ENCODE peak calls at places on chromosomes 1 and 21, in five cellular contexts. R, A, X, W and Z are unnamed samples. For H4K20me1, the result is how much of the 10 kb centered on the place peaks cover.

GRCh38 chr1:234617135-234617985 is 7.4 kb upstream of the IRF2BP2 start:
- DNase-seq in R (peak), A (no peak), X (no peak), W (no peak), Z (no peak)

GRCh38 chr1:184614667-184615066 is 140.0 kb downstream of the EDEM3 start:
- DNase-seq in R (no peak), A (no peak), X (no peak), W (no peak), Z (no peak)

GRCh38 chr1:47722909-47723580 is 274.1 kb downstream of the TRABD2B start:
- DNase-seq in R (no peak), A (no peak), X (no peak), W (no peak), Z (no peak)

GRCh38 chr1:27318596-27318995 is 3.4 kb upstream of the TMEM222 start:
- DNase-seq in R (no peak), A (no peak), X (peak), W (no peak), Z (no peak)

GRCh38 chr21:40051801-40052200 is 184.6 kb downstream of the PCP4 start:
- DNase-seq in R (no peak), A (no peak), X (no peak), W (no peak), Z (no peak)

GRCh38 chr1:56910441-56910985 is 55.3 kb downstream of the C8B start:
- DNase-seq in R (no peak), A (no peak), X (no peak), W (no peak), Z (no peak)

GRCh38 chr21:46081022-46081861 is 16.7 kb upstream of the COL6A2 start:
- DNase-seq in R (no peak), A (no peak), X (no peak), W (peak), Z (no peak)

GRCh38 chr1:55685560-55685959 is 470.4 kb upstream of the USP24 start:
- DNase-seq in R (no peak), A (no peak), X (no peak), W (no peak), Z (no peak)

GRCh38 chr1:30264672-30265025 is 458.7 kb downstream of the MATN1 start:
- DNase-seq in R (no peak), A (no peak), X (no peak), W (no peak), Z (no peak)

GRCh38 chr1:8120693-8121260 is 94.7 kb upstream of the ERRFI1 start:
- DNase-seq in R (no peak), A (no peak), X (peak), W (no peak), Z (no peak)

GRCh38 chr1:17119076-17119743 is at the start of gene PADI2:
- DNase-seq in R (peak), A (peak), X (peak), W (peak), Z (peak)

GRCh38 chr1:73144321-73144720 is 862.0 kb upstream of the NEGR1 start:
- DNase-seq in R (no peak), A (no peak), X (no peak), W (no peak), Z (no peak)

GRCh38 chr1:64248065-64248464 is 44.6 kb downstream of the UBE2U start:
- DNase-seq in R (peak), A (no peak), X (no peak), W (no peak), Z (no peak)

GRCh38 chr1:5570931-5571330 is 421.3 kb downstream of the NPHP4 start:
- DNase-seq in R (no peak), A (no peak), X (no peak), W (no peak), Z (no peak)

GRCh38 chr1:44105810-44106209 is 12.8 kb upstream of the KLF17 start:
- DNase-seq in R (no peak), A (no peak), X (no peak), W (no peak), Z (no peak)

GRCh38 chr1:84117868-84118267 is 26.2 kb upstream of the PRKACB start:
- DNase-seq in R (peak), A (no peak), X (peak), W (no peak), Z (no peak)

GRCh38 chr1:92907949-92908684 is 53.1 kb downstream of the DIPK1A start:
- DNase-seq in R (no peak), A (no peak), X (peak), W (no peak), Z (no peak)

GRCh38 chr1:41611068-41611931 is 126.8 kb upstream of the EDN2 start:
- DNase-seq in R (no peak), A (no peak), X (no peak), W (no peak), Z (no peak)

GRCh38 chr1:15833069-15833679 is 14.3 kb upstream of the SPEN start:
- DNase-seq in R (peak), A (no peak), X (no peak), W (peak), Z (no peak)

GRCh38 chr1:15833842-15834405 is 13.6 kb upstream of the SPEN start:
- DNase-seq in R (no peak), A (no peak), X (no peak), W (no peak), Z (no peak)

GRCh38 chr1:15826810-15827507 is 19.5 kb upstream of the UQCRHL start:
- DNase-seq in R (no peak), A (no peak), X (no peak), W (no peak), Z (no peak)

GRCh38 chr1:15834406-15835204 is 12.9 kb upstream of the SPEN start:
- DNase-seq in R (peak), A (peak), X (peak), W (peak), Z (peak)

DNA sequence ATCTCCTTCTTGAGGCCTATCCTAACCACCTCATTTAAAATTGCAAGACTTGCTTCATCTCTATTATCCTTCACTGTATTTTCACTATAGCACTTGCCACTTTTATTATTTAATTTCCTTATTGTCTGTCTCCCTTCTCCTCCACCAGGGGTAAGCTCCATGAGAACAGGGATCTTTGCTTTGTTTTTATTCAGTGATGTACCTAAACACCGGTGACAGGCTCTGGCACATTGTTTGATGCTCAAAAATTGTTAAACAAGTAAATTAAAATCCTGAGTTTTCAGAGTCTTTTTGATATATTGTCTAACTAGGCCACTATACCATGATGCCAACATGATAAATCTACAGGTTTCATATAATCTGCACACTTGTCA is 17.2 kb upstream of the SPEN start:
- DNase-seq in R (peak), A (no peak), X (no peak), W (no peak), Z (peak)
- H3K27ac ChIP-seq in R (no peak), A (no peak), X (no peak), W (no peak), Z (no peak)

GRCh38 chr1:156658496-156658895 is 16.6 kb downstream of the BCAN start:
- DNase-seq in R (no peak), A (no peak), X (no peak), W (no peak), Z (no peak)
- H4K20me1 ChIP-seq in R (under half), A (under half), X (under half), W (under half), Z (under half)

GRCh38 chr1:245604979-245605378 is 450.2 kb downstream of the KIF26B start:
- DNase-seq in R (no peak), A (no peak), X (peak), W (no peak), Z (no peak)

GRCh38 chr1:245603311-245603865 is 448.6 kb downstream of the KIF26B start:
- DNase-seq in R (no peak), A (no peak), X (no peak), W (no peak), Z (no peak)

GRCh38 chr1:245600658-245601057 is 445.9 kb downstream of the KIF26B start:
- DNase-seq in R (no peak), A (no peak), X (no peak), W (no peak), Z (no peak)

GRCh38 chr1:245598524-245599310 is 443.9 kb downstream of the KIF26B start:
- DNase-seq in R (no peak), A (no peak), X (no peak), W (peak), Z (no peak)

DNA sequence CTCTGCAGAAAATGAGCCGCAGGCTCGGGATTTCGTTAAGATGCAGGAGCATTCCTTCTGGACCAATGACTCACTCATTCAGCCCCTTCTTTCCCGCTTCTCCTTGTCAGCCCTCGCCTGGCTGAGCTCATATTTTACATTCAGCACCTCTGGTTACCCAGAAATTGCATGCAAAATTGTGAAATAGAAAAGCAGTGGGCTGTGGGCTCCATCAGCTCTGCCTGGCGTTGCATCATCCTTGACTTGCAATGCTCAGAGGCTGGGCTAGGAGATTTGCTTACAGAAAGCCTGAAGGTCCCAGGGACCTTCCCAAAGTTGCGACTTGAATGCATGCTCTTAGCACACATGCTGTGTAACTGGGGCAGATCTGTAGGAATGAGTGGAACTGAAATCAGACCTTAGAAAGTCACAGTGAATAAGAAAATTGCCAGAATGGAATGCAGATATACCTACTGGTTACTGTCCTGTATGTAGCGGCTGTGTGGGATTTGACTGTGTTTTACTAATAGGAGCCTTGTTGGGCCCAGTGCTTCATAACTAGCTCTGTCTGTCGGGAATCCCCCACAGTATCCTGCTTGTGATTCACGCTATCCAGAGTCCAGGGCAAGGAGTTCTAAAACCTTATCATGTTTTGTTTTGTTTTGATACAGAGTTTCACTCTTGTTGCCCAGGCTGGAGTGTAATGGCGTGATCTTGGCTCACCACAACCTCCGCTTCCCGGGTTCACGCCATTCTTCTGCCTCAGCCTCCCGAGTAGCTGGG is 444.8 kb downstream of the KIF26B start:
- DNase-seq in R (no peak), A (no peak), X (peak), W (peak), Z (no peak)
- H3K27ac ChIP-seq in R (no peak), A (no peak), X (peak), W (no peak), Z (no peak)

GRCh38 chr21:42854246-42855010 is 24.9 kb downstream of the WDR4 start:
- DNase-seq in R (no peak), A (no peak), X (no peak), W (no peak), Z (no peak)

GRCh38 chr21:42851812-42852665 is 27.3 kb downstream of the WDR4 start:
- DNase-seq in R (no peak), A (no peak), X (no peak), W (no peak), Z (no peak)

GRCh38 chr21:42855143-42855936 is 24.0 kb downstream of the WDR4 start:
- DNase-seq in R (no peak), A (no peak), X (no peak), W (no peak), Z (no peak)

GRCh38 chr21:42852925-42853570 is 26.3 kb downstream of the WDR4 start:
- DNase-seq in R (no peak), A (no peak), X (no peak), W (no peak), Z (no peak)

DNA sequence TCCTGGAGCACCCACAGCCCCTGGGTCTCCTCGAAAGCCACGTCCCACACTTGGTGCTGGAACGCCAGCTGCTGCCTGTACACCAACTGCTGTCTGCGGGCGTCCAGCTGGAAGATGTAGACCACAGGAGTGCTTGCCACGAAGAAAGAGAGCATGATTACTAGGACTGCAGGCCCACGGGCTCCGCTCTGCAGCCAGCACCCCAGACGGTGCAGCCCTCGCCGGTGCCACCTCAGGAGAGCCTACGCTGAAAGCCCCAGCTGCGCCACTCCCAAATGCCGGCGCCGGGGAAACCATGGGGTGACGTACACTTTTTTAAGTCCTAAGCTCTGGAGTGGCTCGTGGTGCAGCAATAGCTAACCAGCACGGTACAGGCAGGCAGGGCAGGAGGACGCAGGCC is 25.7 kb downstream of the WDR4 start:
- DNase-seq in R (no peak), A (no peak), X (no peak), W (no peak), Z (no peak)
- H4K20me1 ChIP-seq in R (under half), A (under half), X (under half), W (under half), Z (under half)

GRCh38 chr1:151833172-151833571 is 1.6 kb upstream of the RORC start:
- DNase-seq in R (no peak), A (no peak), X (no peak), W (no peak), Z (no peak)
- H3K27ac ChIP-seq in R (no peak), A (no peak), X (no peak), W (no peak), Z (no peak)

GRCh38 chr21:44047996-44048560 is 36.0 kb downstream of the TRAPPC10 start:
- DNase-seq in R (no peak), A (no peak), X (no peak), W (no peak), Z (no peak)
- H4K20me1 ChIP-seq in R (under half), A (under half), X (under half), W (under half), Z (under half)

GRCh38 chr1:3693321-3693720 is 41.0 kb downstream of the TP73 start:
- DNase-seq in R (no peak), A (no peak), X (no peak), W (no peak), Z (no peak)
- H3K27ac ChIP-seq in R (no peak), A (no peak), X (no peak), W (no peak), Z (no peak)

DNA sequence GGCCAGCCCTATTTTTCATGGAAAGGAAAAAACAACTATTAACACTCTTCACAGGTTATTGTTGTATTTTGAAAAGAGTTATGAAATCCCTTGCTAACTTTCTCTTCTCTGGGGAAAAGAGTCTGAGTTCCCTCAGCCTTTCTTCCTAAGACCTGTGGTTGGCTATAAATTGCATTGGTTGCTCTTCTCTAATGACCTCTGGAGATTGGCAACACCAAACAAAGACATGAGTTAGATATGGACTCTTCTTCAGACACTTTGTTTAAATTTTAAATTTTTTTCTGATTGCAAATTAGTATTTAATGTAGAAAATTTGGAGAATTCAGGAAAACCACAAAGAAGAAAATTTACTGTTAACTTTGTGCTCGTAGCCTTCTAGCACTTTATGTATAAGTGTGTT is 275.7 kb downstream of the PBX1 start:
- DNase-seq in R (no peak), A (no peak), X (peak), W (no peak), Z (no peak)
- H4K20me1 ChIP-seq in R (under half), A (under half), X (under half), W (under half), Z (under half)

DNA sequence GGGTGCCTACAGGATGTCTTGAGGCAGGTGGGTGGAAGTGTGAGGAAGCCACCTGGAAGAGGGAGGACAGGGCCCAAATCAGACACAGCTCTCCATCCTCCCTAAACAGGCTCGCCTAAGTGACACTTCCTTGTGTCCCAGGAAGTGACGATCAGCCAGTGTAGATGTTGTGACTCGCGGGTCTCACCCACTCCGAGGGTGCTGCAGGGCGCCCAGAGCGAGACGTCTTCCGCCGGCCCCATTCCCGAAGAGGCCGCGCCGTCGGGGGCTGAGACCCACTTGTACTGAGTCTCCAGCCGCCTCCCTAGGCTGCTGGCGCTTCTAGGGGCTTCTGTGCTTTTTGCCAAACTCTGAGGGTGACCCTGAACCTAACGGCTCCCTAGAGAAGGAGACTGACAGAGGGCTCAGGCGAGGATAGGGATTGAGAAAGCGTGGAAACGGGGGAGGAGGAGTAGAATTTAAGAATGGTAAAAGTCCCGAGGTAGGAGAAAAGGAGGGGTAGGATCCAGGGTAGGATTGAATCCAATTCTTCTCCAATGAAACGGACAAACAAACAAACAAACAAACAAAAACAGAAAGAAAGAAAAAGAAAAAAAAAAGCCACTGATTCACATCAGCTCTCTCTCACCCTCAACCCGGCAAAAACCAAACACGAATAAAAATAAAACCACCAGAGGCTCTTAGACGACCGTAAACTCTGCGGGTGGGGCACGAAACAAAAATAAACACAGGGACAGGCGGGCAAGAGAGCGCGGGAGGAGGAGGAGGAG is 472 bp upstream of the MARK1 start:
- DNase-seq in R (peak), A (no peak), X (no peak), W (peak), Z (peak)
- H3K27ac ChIP-seq in R (peak), A (no peak), X (no peak), W (no peak), Z (no peak)